ENCODE peak calls at places on chromosomes 11 and 22, in eight cellular contexts. S, G, Y, U, F, Q, K and H are unnamed samples.
A peak's percentile ranks its signal among the peaks of the same experiment; 100 is the strongest.

GRCh38 chr11:128819198-128819597 is 47.9 kb downstream of the KCNJ1 start:
- DNase-seq in S (no peak), G (no peak), Y (no peak), U (no peak), F (no peak), Q (no peak), K (no peak), H (no peak)

GRCh38 chr11:128658499-128658898 is 35.4 kb upstream of the FLI1 start:
- DNase-seq in S (no peak), G (no peak), Y (no peak), U (no peak), F (no peak), Q (no peak), K (no peak), H (no peak)

GRCh38 chr11:103055174-103055890 is 36.6 kb downstream of the DCUN1D5 start:
- DNase-seq in S (peak; percentile 65), G (peak; percentile 23), Y (peak; percentile 61), U (peak; percentile 71), F (peak; percentile 28), Q (peak; percentile 73), K (peak; percentile 3), H (peak; percentile 30)

GRCh38 chr11:7688238-7688826 is 15.0 kb upstream of the CYB5R2 start:
- DNase-seq in S (peak; percentile 31), G (peak; percentile 44), Y (peak; percentile 21), U (peak; percentile 50), F (peak; percentile 65), Q (peak; percentile 52), K (no peak), H (no peak)

GRCh38 chr22:33652596-33652995 is 267.7 kb downstream of the LARGE1 start:
- DNase-seq in S (peak; percentile 31), G (peak; percentile 12), Y (no peak), U (no peak), F (peak; percentile 53), Q (no peak), K (no peak), H (peak; percentile 38)

GRCh38 chr11:93145381-93145780 is 52.4 kb downstream of the SLC36A4 start:
- DNase-seq in S (no peak), G (no peak), Y (peak; percentile 55), U (no peak), F (no peak), Q (no peak), K (no peak), H (no peak)

GRCh38 chr11:78131956-78132355 is 7.5 kb downstream of the ALG8 start:
- DNase-seq in S (peak; percentile 75), G (no peak), Y (no peak), U (peak; percentile 33), F (no peak), Q (no peak), K (no peak), H (peak; percentile 53)

GRCh38 chr22:32646476-32646875 is 155.0 kb upstream of the TIMP3 start:
- DNase-seq in S (no peak), G (no peak), Y (no peak), U (no peak), F (no peak), Q (no peak), K (no peak), H (no peak)

GRCh38 chr11:14288189-14288935 is 70.6 kb downstream of the RRAS2 start:
- DNase-seq in S (peak; percentile 89), G (peak; percentile 54), Y (no peak), U (peak; percentile 71), F (no peak), Q (peak; percentile 87), K (no peak), H (peak; percentile 81)

GRCh38 chr11:112320668-112321067 is 60.0 kb upstream of the PLET1 start:
- DNase-seq in S (peak; percentile 89), G (no peak), Y (no peak), U (peak; percentile 82), F (no peak), Q (peak; percentile 89), K (no peak), H (peak; percentile 86)

GRCh38 chr11:69841859-69842698 is 22.9 kb upstream of the FGF3 start:
- DNase-seq in S (peak; percentile 13), G (peak; percentile 44), Y (peak; percentile 35), U (peak; percentile 69), F (peak; percentile 57), Q (no peak), K (no peak), H (no peak)

GRCh38 chr11:103907136-103907535 is 129.3 kb upstream of the DDI1 start:
- DNase-seq in S (no peak), G (no peak), Y (no peak), U (no peak), F (no peak), Q (no peak), K (no peak), H (no peak)

DNA sequence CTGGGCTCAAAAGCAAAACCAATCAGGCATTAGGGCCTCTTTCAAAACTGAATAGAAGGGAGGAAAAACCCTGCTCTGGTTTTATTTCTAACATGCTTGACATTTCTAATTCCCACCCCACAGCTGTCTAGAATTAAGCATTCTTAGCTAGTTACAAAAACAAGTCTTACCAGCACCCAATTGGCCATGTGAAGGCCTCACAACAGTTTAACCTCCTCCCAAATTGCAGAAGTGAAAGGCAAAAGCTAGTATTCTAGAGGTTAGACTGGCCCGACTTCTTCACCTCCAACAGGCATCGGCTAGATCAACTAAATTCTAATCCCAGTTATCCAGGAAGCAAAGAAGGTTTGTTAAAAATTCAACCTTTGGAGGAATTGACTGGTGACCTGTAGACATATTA is 6.5 kb downstream of the SF1 start:
- DNase-seq in S (no peak), G (no peak), Y (no peak), U (no peak), F (no peak), Q (no peak), K (no peak), H (no peak)
- H3K4me2 ChIP-seq in S (no peak overlapping the region), G (no peak overlapping the region), Y (no peak overlapping the region), U (no peak overlapping the region), F (no peak overlapping the region), Q (no peak overlapping the region), K (no peak overlapping the region), H (no peak overlapping the region)

DNA sequence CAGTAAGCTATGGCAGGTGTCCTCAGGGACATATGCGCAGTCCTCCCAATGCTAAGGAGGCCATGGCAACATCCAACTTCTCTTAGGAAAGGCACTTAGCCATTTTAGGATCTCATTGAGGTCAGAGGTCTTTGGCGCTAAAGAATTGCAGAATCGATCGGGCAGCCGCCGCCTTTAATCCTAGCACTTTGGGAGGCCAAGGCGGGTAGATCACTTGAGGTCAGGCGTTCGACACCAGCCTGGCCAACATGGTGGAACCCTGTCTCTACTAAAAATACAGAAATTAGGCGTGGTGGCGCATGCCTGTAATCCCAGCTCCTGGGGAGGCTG is 1.2 kb upstream of the CHID1 start:
- DNase-seq in S (no peak), G (no peak), Y (no peak), U (no peak), F (no peak), Q (no peak), K (no peak), H (no peak)
- H3K4me2 ChIP-seq in S (peak overlapping the region; percentile 94), G (peak overlapping the region; percentile 96), Y (peak overlapping the region; percentile 90), U (peak overlapping the region; percentile 95), F (no peak overlapping the region), Q (peak overlapping the region; percentile 94), K (peak overlapping the region; percentile 89), H (peak overlapping the region; percentile 95)

GRCh38 chr22:36858156-36858555 is 2.6 kb upstream of the NCF4 start:
- DNase-seq in S (no peak), G (no peak), Y (no peak), U (no peak), F (no peak), Q (no peak), K (no peak), H (no peak)

GRCh38 chr22:36860438-36860820 is 377 bp upstream of the NCF4 start:
- DNase-seq in S (no peak), G (no peak), Y (no peak), U (no peak), F (no peak), Q (no peak), K (no peak), H (no peak)

GRCh38 chr22:36860821-36861659 is at the start of gene NCF4:
- DNase-seq in S (no peak), G (no peak), Y (no peak), U (no peak), F (no peak), Q (no peak), K (no peak), H (no peak)

GRCh38 chr22:36858966-36859365 is 1.8 kb upstream of the NCF4 start:
- DNase-seq in S (no peak), G (no peak), Y (no peak), U (no peak), F (no peak), Q (no peak), K (no peak), H (no peak)

GRCh38 chr22:36860017-36860416 is 789 bp upstream of the NCF4 start:
- DNase-seq in S (no peak), G (no peak), Y (no peak), U (no peak), F (no peak), Q (no peak), K (no peak), H (no peak)
- H3K4me2 ChIP-seq in S (no peak overlapping the region), G (no peak overlapping the region), Y (no peak overlapping the region), U (no peak overlapping the region), F (no peak overlapping the region), Q (no peak overlapping the region), K (no peak overlapping the region), H (no peak overlapping the region)

GRCh38 chr11:63573881-63574855 is 11.0 kb upstream of the PLAAT2 start:
- DNase-seq in S (peak; percentile 85), G (peak; percentile 59), Y (no peak), U (no peak), F (peak; percentile 16), Q (peak; percentile 91), K (no peak), H (peak; percentile 55)

GRCh38 chr11:63574856-63575602 is 11.8 kb upstream of the PLAAT2 start:
- DNase-seq in S (peak; percentile 27), G (no peak), Y (no peak), U (no peak), F (no peak), Q (peak; percentile 62), K (no peak), H (no peak)

GRCh38 chr11:63569570-63569969 is 6.4 kb upstream of the PLAAT2 start:
- DNase-seq in S (no peak), G (no peak), Y (no peak), U (no peak), F (no peak), Q (no peak), K (no peak), H (no peak)

GRCh38 chr11:63567044-63567840 is 4.1 kb upstream of the PLAAT2 start:
- DNase-seq in S (peak; percentile 88), G (peak; percentile 95), Y (no peak), U (peak; percentile 97), F (peak; percentile 89), Q (peak; percentile 81), K (no peak), H (peak; percentile 93)

DNA sequence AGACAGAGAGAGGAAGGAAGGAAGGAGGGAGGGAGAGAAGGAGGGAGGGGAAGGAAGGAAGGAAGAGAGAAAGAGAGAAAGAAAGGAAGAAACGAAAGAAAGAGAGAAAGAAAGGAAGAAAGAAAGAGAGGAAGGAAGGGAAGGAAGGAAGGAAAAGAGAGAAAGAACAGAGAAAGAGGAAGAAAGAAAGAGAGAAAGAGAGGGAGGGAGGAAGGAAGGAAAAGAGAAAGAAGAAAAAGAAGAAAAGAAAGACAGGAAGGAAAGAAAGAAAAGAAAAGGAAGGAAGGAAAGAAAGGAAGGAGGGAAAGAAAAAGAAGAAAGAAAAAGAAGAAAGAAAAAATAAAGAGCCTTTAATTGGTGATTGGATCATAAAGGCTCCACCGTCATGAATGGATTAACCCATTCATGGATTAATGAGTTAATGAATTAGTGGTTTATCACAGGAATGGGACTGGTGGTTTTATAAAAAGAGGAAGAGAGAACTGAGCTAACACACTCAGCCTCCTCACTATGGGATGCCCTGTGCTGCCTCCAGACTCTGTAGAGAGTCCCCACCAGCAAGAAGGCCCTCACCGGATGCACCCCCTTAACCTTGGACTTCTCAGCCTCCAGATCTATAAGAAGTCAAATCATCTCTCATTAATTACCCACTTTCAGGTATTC is 9.0 kb upstream of the PLAAT2 start:
- DNase-seq in S (no peak), G (no peak), Y (no peak), U (no peak), F (no peak), Q (no peak), K (no peak), H (no peak)
- H3K4me2 ChIP-seq in S (no peak overlapping the region), G (no peak overlapping the region), Y (no peak overlapping the region), U (no peak overlapping the region), F (no peak overlapping the region), Q (no peak overlapping the region), K (no peak overlapping the region), H (no peak overlapping the region)